ENCODE peak calls at places on chromosomes 2 and 18, in nine cellular contexts. E is Jurkat, Clone E6-1; V is prostate gland; A is GM12865; P is adrenal gland; Q is transverse colon; T is fibroblast of lung; S is fibroblast of mammary gland; X is A549. F is an unnamed sample.

GRCh38 chr18:9552616-9553015 is 61.7 kb downstream of the PPP4R1 start:
- DNase-seq in E (no peak), V (no peak), A (no peak), P (no peak), Q (no peak), T (no peak), S (no peak), X (no peak), F (no peak)

GRCh38 chr2:122736279-122736678 is 980.8 kb downstream of the TSN start:
- DNase-seq in E (no peak), V (no peak), A (no peak), P (no peak), Q (peak), T (peak), S (no peak), X (no peak), F (no peak)

GRCh38 chr2:183490930-183491329 is 366.7 kb downstream of the NUP35 start:
- DNase-seq in E (no peak), V (no peak), A (no peak), P (peak), Q (no peak), T (peak), S (peak), X (no peak), F (no peak)

GRCh38 chr18:59308201-59309014 is 10.0 kb downstream of the CPLX4 start:
- DNase-seq in E (no peak), V (peak), A (peak), P (peak), Q (peak), T (peak), S (peak), X (peak), F (peak)

GRCh38 chr18:60038731-60039130 is 138.9 kb downstream of the PMAIP1 start:
- DNase-seq in E (no peak), V (no peak), A (no peak), P (no peak), Q (no peak), T (no peak), S (no peak), X (no peak), F (no peak)

GRCh38 chr18:48771641-48772380 is 179.0 kb downstream of the SMAD7 start:
- DNase-seq in E (no peak), V (peak), A (no peak), P (peak), Q (no peak), T (no peak), S (no peak), X (no peak), F (peak)

GRCh38 chr2:221434155-221434554 is 137.9 kb downstream of the EPHA4 start:
- DNase-seq in E (no peak), V (no peak), A (no peak), P (no peak), Q (no peak), T (no peak), S (no peak), X (no peak), F (no peak)

GRCh38 chr2:218853766-218854165 is 5.8 kb upstream of the WNT6 start:
- DNase-seq in E (no peak), V (no peak), A (no peak), P (no peak), Q (no peak), T (no peak), S (peak), X (peak), F (peak)

GRCh38 chr2:137964859-137965459 is 686 bp downstream of the HNMT start:
- DNase-seq in E (no peak), V (no peak), A (no peak), P (no peak), Q (no peak), T (no peak), S (no peak), X (no peak), F (no peak)
- H3K4me3 ChIP-seq in E (no peak), V (peak), A (no peak), P (peak), Q (peak), T (peak), S (peak), X (peak), F (peak)

DNA sequence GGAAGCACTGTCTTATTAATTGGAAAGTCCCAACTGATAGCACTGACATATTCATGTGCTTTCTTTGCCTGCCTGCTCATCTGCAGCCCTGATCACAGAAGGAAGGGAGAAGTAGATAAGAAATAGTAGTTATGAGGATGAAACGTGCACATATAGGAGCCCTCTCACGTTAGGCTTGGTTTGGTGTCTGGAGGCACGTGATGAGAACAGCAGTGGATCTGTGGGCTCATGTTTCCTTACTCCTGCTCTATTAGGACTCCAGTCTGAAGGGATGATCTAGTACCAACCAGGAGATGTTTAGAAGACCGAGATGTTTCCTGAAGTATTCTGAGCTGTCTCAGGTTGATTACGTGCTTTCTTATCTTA is 84.9 kb downstream of the MAP4K4 start:
- DNase-seq in E (no peak), V (no peak), A (no peak), P (no peak), Q (no peak), T (no peak), S (no peak), X (no peak), F (no peak)
- H3K4me3 ChIP-seq in E (no peak), V (no peak), A (no peak), P (no peak), Q (no peak), T (no peak), S (no peak), X (no peak), F (no peak)

GRCh38 chr2:53568463-53568862 is 199.1 kb upstream of the CHAC2 start:
- DNase-seq in E (peak), V (no peak), A (peak), P (no peak), Q (no peak), T (peak), S (peak), X (peak), F (peak)
- H3K4me3 ChIP-seq in E (peak), V (no peak), A (no peak), P (no peak), Q (no peak), T (no peak), S (no peak), X (peak), F (no peak)

GRCh38 chr2:237627463-237628321 is at the start of gene LRRFIP1:
- DNase-seq in E (no peak), V (no peak), A (no peak), P (no peak), Q (peak), T (no peak), S (no peak), X (no peak), F (no peak)
- H3K4me3 ChIP-seq in E (no peak), V (peak), A (no peak), P (peak), Q (peak), T (peak), S (peak), X (peak), F (no peak)

F was measured in NB4.